ENCODE peak calls at places on chromosomes 12 and 14, in seven cellular contexts. H, O, D, J, Y, P and T are unnamed samples. For H3K27me3, the result is how much of the 10 kb centered on the place peaks cover.

GRCh38 chr14:104436047-104436531 is 143.5 kb upstream of the C14orf180 start:
- DNase-seq in H (peak), O (no peak), D (peak), J (peak), Y (no peak), P (no peak), T (peak)

GRCh38 chr14:65604946-65605345 is 192.4 kb downstream of the FUT8 start:
- DNase-seq in H (no peak), O (no peak), D (no peak), J (no peak), Y (no peak), P (no peak), T (no peak)

GRCh38 chr12:14213542-14213941 is 151.9 kb upstream of the ATF7IP start:
- DNase-seq in H (no peak), O (no peak), D (no peak), J (no peak), Y (no peak), P (no peak), T (no peak)

GRCh38 chr14:92443741-92444140 is 69.8 kb upstream of the RIN3 start:
- DNase-seq in H (no peak), O (no peak), D (no peak), J (no peak), Y (no peak), P (no peak), T (no peak)

GRCh38 chr14:91877376-91877775 is 10.0 kb upstream of the TC2N start:
- DNase-seq in H (no peak), O (no peak), D (no peak), J (no peak), Y (no peak), P (no peak), T (no peak)

GRCh38 chr14:68663385-68664076 is 129.3 kb downstream of the ZFP36L1 start:
- DNase-seq in H (no peak), O (peak), D (peak), J (no peak), Y (no peak), P (no peak), T (no peak)

GRCh38 chr14:92733007-92733406 is 15.4 kb downstream of the LGMN start:
- DNase-seq in H (no peak), O (no peak), D (no peak), J (no peak), Y (no peak), P (no peak), T (no peak)

GRCh38 chr12:94172031-94172430 is 23.7 kb downstream of the PLXNC1 start:
- DNase-seq in H (no peak), O (no peak), D (no peak), J (no peak), Y (no peak), P (no peak), T (no peak)

GRCh38 chr12:109099426-109100020 is 2.1 kb downstream of the UNG start:
- DNase-seq in H (no peak), O (no peak), D (no peak), J (no peak), Y (no peak), P (peak), T (no peak)

GRCh38 chr12:56803750-56804149 is 40.6 kb downstream of the HSD17B6 start:
- DNase-seq in H (no peak), O (no peak), D (no peak), J (peak), Y (no peak), P (no peak), T (no peak)

GRCh38 chr12:51838762-51839161 is 9.8 kb downstream of the FIGNL2 start:
- DNase-seq in H (no peak), O (no peak), D (no peak), J (no peak), Y (no peak), P (no peak), T (no peak)

GRCh38 chr12:51836012-51836832 is 12.3 kb downstream of the FIGNL2 start:
- DNase-seq in H (no peak), O (no peak), D (no peak), J (no peak), Y (no peak), P (no peak), T (no peak)

GRCh38 chr12:51836833-51837184 is 11.7 kb downstream of the FIGNL2 start:
- DNase-seq in H (no peak), O (no peak), D (no peak), J (no peak), Y (no peak), P (no peak), T (no peak)

GRCh38 chr12:51838036-51838435 is 10.5 kb downstream of the FIGNL2 start:
- DNase-seq in H (no peak), O (no peak), D (no peak), J (no peak), Y (no peak), P (no peak), T (no peak)

GRCh38 chr12:51837286-51837685 is 11.2 kb downstream of the FIGNL2 start:
- DNase-seq in H (no peak), O (no peak), D (no peak), J (no peak), Y (no peak), P (no peak), T (no peak)
- H3K27me3 ChIP-seq in H (under half), O (under half), D (under half), J (under half), Y (under half), P (under half), T (under half)

GRCh38 chr14:99666533-99666932 is 17.6 kb upstream of the CYP46A1 start:
- DNase-seq in H (no peak), O (no peak), D (no peak), J (no peak), Y (no peak), P (no peak), T (no peak)
- H3K27me3 ChIP-seq in H (under half), O (under half), D (under half), J (under half), Y (under half), P (under half), T (under half)

DNA sequence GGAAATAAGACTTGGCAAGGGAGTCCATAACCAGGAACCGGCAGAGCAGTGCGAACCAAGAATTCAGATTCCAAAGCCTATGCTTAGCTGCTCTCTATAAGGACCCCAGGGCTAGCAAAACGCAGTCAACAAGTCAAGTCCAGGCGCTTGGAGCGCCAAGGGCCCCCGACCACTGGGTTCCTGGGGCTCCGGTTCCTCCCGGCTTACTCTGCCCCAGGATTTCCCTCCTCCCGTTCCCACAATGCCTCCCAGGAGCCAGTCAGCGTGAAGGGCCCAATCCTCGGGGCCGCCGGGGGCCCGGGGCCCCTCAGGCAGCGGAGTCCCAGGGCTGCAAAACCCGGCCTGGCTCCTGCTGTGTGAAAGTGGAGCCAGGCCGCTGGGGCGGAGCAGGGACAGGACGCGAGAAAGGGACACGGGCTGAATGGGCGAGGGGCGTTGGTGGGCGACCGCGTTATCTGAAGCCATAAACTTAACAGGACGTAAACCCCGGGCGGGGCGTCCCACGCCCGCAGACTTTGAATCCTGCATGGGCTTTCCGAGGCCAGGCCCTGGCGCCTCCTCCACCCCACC is 1.5 kb downstream of the KRT8 start:
- DNase-seq in H (peak), O (peak), D (peak), J (peak), Y (peak), P (peak), T (peak)
- H3K27me3 ChIP-seq in H (under half), O (under half), D (under half), J (under half), Y (under half), P (under half), T (under half)

GRCh38 chr14:101494826-101495225 is 66.5 kb upstream of the DIO3 start:
- DNase-seq in H (peak), O (peak), D (no peak), J (no peak), Y (peak), P (no peak), T (no peak)
- H3K27me3 ChIP-seq in H (under half), O (under half), D (under half), J (half or more), Y (under half), P (under half), T (under half)

DNA sequence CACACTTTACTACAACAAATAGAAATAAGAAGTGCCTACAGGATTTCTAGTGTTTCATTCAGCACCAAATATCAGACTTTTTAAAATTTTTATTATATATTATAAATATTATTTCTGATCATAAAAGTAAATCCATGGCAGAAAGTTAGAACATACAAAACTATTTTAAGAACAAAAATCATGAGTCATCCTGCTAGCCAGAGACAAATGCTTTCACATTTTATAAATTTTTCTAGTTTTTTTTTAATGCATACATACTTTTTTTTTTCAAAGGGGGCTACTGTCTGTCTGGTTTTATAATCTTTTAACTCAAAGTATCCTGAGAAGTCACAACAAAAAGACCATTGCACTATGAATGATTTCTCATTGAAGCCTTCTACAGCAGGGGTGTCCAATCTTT is 67.5 kb downstream of the EPS8 start:
- DNase-seq in H (no peak), O (no peak), D (no peak), J (no peak), Y (no peak), P (no peak), T (no peak)
- H3K27me3 ChIP-seq in H (under half), O (under half), D (under half), J (under half), Y (under half), P (under half), T (under half)

GRCh38 chr14:37593496-37594237 is 1.4 kb downstream of the FOXA1 start:
- DNase-seq in H (no peak), O (no peak), D (no peak), J (no peak), Y (no peak), P (no peak), T (no peak)

GRCh38 chr14:37595809-37596595 is 573 bp downstream of the TTC6 start:
- DNase-seq in H (peak), O (no peak), D (peak), J (no peak), Y (no peak), P (peak), T (peak)

GRCh38 chr14:37596790-37597189 is 1.4 kb downstream of the TTC6 start:
- DNase-seq in H (no peak), O (no peak), D (no peak), J (no peak), Y (no peak), P (no peak), T (no peak)

GRCh38 chr14:37594238-37594915 is 672 bp downstream of the FOXA1 start:
- DNase-seq in H (peak), O (no peak), D (peak), J (no peak), Y (peak), P (peak), T (peak)

GRCh38 chr14:37594916-37595808 is at the start of the genes FOXA1 and TTC6:
- DNase-seq in H (peak), O (no peak), D (peak), J (no peak), Y (no peak), P (no peak), T (peak)
- H3K27me3 ChIP-seq in H (half or more), O (half or more), D (under half), J (half or more), Y (half or more), P (under half), T (under half)

GRCh38 chr12:2429032-2429431 is 365.7 kb upstream of the FKBP4 start:
- DNase-seq in H (no peak), O (peak), D (no peak), J (no peak), Y (no peak), P (no peak), T (no peak)
- H3K27me3 ChIP-seq in H (under half), O (under half), D (under half), J (under half), Y (under half), P (under half), T (under half)

DNA sequence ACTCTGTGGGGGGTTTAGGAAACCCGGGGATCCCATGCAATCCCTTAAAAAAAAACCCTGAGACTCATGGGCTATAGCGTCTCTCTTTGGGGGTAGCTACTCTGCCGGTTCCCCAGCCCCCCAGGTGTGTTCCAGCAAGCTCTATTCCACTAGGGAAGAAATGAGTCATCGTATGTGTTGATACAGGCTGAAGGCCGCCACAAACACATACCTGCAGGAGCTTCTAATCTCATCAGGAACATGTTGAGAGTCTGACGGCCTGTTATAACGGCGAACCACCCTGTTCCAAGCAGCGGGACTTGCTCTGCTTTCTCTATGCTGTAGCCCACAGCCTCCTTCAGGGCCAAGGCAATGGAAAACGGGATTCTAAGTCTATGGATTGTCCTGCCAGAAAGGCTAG is 981 bp upstream of the KRT5 start:
- DNase-seq in H (peak), O (no peak), D (peak), J (no peak), Y (no peak), P (no peak), T (peak)
- H3K27me3 ChIP-seq in H (under half), O (under half), D (under half), J (under half), Y (under half), P (under half), T (under half)

GRCh38 chr12:65121956-65122469 is 908 bp upstream of the WIF1 start:
- DNase-seq in H (no peak), O (no peak), D (no peak), J (no peak), Y (no peak), P (no peak), T (no peak)
- H3K27me3 ChIP-seq in H (under half), O (under half), D (under half), J (half or more), Y (half or more), P (under half), T (under half)

GRCh38 chr12:85279449-85280137 is 427 bp upstream of the ALX1 start:
- DNase-seq in H (no peak), O (peak), D (no peak), J (peak), Y (no peak), P (no peak), T (no peak)

GRCh38 chr12:85281947-85282312 is 1.9 kb downstream of the ALX1 start:
- DNase-seq in H (no peak), O (no peak), D (no peak), J (no peak), Y (no peak), P (no peak), T (no peak)

GRCh38 chr12:85278598-85279448 is 1.2 kb upstream of the ALX1 start:
- DNase-seq in H (no peak), O (no peak), D (no peak), J (no peak), Y (no peak), P (no peak), T (no peak)

GRCh38 chr12:85280984-85281946 is 1.2 kb downstream of the ALX1 start:
- DNase-seq in H (no peak), O (no peak), D (no peak), J (no peak), Y (no peak), P (no peak), T (no peak)

GRCh38 chr12:85280138-85280983 is at the start of gene ALX1:
- DNase-seq in H (no peak), O (peak), D (no peak), J (no peak), Y (no peak), P (no peak), T (no peak)
- H3K27me3 ChIP-seq in H (half or more), O (under half), D (half or more), J (half or more), Y (half or more), P (under half), T (under half)